ENCODE peak calls at places on chromosomes 13 and 19, in eight cellular contexts. W, X, B, G, K, P, I and F are unnamed samples.

GRCh38 chr13:77729502-77730221 is 32.2 kb downstream of the SLAIN1 start:
- DNase-seq in B (no peak), G (no peak), P (no peak), X (no peak), W (no peak), K (no peak), I (no peak), F (peak)

GRCh38 chr19:48330012-48330681 is 4.8 kb downstream of the EMP3 start:
- DNase-seq in P (peak), G (peak), K (peak), B (no peak), W (no peak), I (no peak), X (no peak), F (peak)

GRCh38 chr13:107835339-107836018 is 379.9 kb downstream of the LIG4 start:
- DNase-seq in I (peak), B (no peak), X (peak), P (no peak), W (peak), K (no peak), G (no peak), F (no peak)

GRCh38 chr13:26051231-26052135 is at the start of gene SHISA2:
- DNase-seq in X (peak), W (peak), B (no peak), K (peak), G (no peak), P (no peak), I (no peak), F (peak)

GRCh38 chr13:100535401-100536135 is 53.0 kb downstream of the GGACT start:
- DNase-seq in G (no peak), W (no peak), B (no peak), I (no peak), X (peak), P (no peak), K (no peak), F (no peak)

GRCh38 chr13:22325761-22326160 is 654.9 kb downstream of the FGF9 start:
- DNase-seq in K (peak), P (no peak), G (no peak), B (no peak), I (no peak), X (no peak), W (no peak), F (no peak)

GRCh38 chr13:114269281-114269770 is 12.1 kb upstream of the UPF3A start:
- DNase-seq in B (no peak), G (no peak), I (no peak), W (no peak), K (no peak), X (no peak), P (no peak), F (no peak)

GRCh38 chr13:27171244-27171829 is at the start of gene USP12:
- DNase-seq in P (peak), X (peak), W (no peak), K (peak), B (peak), I (no peak), G (no peak), F (peak)

GRCh38 chr13:113664751-113665581 is 2.1 kb upstream of the GRK1 start:
- DNase-seq in P (no peak), B (no peak), I (no peak), X (no peak), K (no peak), G (peak), W (no peak), F (peak)

GRCh38 chr19:11023016-11023415 is 62.2 kb downstream of the SMARCA4 start:
- DNase-seq in G (no peak), I (no peak), W (no peak), X (no peak), P (no peak), B (no peak), K (no peak), F (no peak)

GRCh38 chr19:11019824-11020223 is 59.0 kb downstream of the SMARCA4 start:
- DNase-seq in K (no peak), X (peak), B (no peak), P (no peak), W (no peak), G (peak), I (no peak), F (no peak)

GRCh38 chr19:11020423-11020822 is 59.6 kb downstream of the SMARCA4 start:
- DNase-seq in X (no peak), G (no peak), K (no peak), I (no peak), W (no peak), B (no peak), P (no peak), F (no peak)

GRCh38 chr19:11021760-11022144 is 60.9 kb downstream of the SMARCA4 start:
- DNase-seq in W (no peak), G (no peak), B (no peak), P (no peak), X (no peak), K (no peak), I (no peak), F (no peak)

DNA sequence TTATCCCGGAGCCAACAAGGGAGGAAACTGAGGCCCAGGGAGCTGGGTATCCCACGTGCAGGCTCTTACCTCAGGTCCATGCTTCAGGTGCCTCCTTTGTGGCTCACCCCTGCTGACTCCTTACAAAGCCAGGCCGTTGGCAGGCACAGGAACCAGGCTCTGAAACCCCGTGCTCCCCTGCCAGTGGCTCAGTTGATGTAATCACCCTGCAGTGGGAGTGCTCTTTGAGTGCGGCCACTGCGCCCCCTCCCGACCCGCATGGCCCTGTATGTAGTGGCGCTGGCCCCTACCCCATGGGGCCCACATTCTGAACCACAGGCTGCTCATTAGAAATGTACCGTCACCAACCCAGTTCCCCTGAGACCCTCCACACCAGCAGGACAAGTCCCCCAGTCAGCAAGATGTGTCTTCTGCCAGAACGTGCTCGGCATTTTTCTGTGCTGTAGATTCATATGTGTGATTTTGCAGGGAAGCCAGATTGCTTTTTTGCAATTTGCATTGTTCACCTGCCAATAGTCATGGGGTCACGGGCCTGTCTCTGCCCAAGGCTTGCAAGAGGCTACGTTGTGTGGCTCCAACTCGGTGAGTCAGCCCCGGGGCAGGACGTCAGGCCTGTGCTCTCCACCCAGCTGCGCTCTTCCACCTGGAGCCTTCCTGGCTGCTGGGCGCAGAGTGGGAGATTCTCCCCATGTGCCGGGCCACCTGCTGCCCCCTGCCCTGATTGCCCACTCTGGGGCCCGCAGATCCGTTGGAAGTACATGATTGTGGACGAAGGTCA is 60.3 kb downstream of the SMARCA4 start:
- DNase-seq in K (no peak), B (no peak), X (no peak), P (peak), I (no peak), G (no peak), W (no peak), F (no peak)
- TF ChIP-seq CTCF in K (peak), B (no peak), X (no peak), P (no peak), I (no peak), G (no peak), W (no peak), F (no peak)

DNA sequence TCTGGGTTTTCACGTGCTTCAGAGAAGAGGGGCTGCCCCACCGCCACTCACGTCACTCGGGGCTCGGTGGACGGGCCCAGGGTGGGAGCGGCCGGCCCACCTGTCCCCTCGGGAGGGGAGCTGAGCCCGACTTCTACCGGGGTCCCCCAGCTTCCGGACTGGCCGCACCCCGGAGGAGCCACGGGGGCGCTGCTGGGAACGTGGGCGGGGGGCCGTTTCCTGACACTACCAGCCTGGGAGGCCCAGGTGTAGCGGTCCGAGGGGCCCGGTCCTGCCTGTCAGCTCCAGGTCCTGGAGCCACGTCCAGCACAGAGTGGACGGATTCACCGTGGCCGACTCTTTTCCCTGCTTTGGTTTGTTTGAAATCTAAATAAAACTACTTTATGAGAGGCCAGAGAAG is 2.2 kb upstream of the GZMM start:
- DNase-seq in B (no peak), K (no peak), W (no peak), P (no peak), G (no peak), I (no peak), X (no peak), F (no peak)
- TF ChIP-seq CTCF in B (no peak), K (no peak), W (no peak), P (no peak), G (no peak), I (no peak), X (no peak), F (no peak)

GRCh38 chr13:56352356-56352755 is 788.4 kb upstream of the PRR20A start:
- DNase-seq in P (no peak), W (peak), G (no peak), X (no peak), K (no peak), B (no peak), I (no peak), F (no peak)

GRCh38 chr13:56352901-56353300 is 787.8 kb upstream of the PRR20A start:
- DNase-seq in B (no peak), K (no peak), P (no peak), G (no peak), W (peak), X (no peak), I (no peak), F (no peak)

GRCh38 chr13:56349866-56350265 is 790.9 kb upstream of the PRR20A start:
- DNase-seq in P (no peak), K (no peak), X (no peak), G (no peak), I (no peak), B (no peak), W (no peak), F (no peak)

GRCh38 chr13:56347014-56347413 is 793.7 kb upstream of the PRR20A start:
- DNase-seq in W (no peak), K (no peak), X (no peak), P (no peak), G (no peak), B (no peak), I (no peak), F (no peak)

DNA sequence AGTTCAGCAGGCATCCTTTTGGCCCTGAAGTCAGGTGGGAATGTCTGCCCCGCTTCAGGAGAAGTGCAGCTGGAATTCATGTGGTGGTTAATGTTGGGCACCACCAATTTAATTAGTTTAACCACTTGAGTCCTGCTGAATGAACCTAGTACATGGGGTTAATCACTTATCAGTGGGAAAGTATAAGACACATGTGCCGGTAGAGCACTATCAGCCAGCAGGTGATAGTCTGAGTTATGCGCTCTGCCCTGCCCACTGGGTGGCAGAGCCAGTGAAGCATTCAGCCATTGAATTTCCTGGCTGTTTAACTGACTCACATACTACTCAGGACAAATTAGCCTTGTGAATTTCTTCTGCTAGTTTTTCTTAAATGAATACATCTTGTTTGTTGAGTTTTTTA is 789.7 kb upstream of the PRR20A start:
- DNase-seq in B (no peak), P (no peak), K (peak), X (no peak), G (no peak), I (no peak), W (peak), F (no peak)
- TF ChIP-seq CTCF in B (no peak), P (no peak), K (peak), X (no peak), G (no peak), I (no peak), W (no peak), F (no peak)

GRCh38 chr19:13883665-13884064 is 6.7 kb downstream of the NANOS3 start:
- DNase-seq in G (no peak), K (peak), B (no peak), X (no peak), P (no peak), I (no peak), W (no peak), F (no peak)
- TF ChIP-seq CTCF in G (no peak), K (peak), B (no peak), X (no peak), P (no peak), I (peak), W (no peak), F (peak)

GRCh38 chr19:53659292-53659691 is 27.5 kb downstream of the DPRX start:
- DNase-seq in K (peak), I (peak), B (peak), X (peak), G (no peak), P (peak), W (no peak), F (no peak)
- TF ChIP-seq CTCF in K (peak), I (peak), B (peak), X (peak), G (peak), P (no peak), W (no peak), F (no peak)

GRCh38 chr19:19404879-19405860 is at the start of gene GATAD2A:
- DNase-seq in B (peak), X (peak), K (peak), G (peak), W (peak), P (peak), I (peak), F (peak)
- TF ChIP-seq CTCF in B (peak), X (peak), K (no peak), G (peak), W (no peak), P (no peak), I (no peak), F (no peak)

DNA sequence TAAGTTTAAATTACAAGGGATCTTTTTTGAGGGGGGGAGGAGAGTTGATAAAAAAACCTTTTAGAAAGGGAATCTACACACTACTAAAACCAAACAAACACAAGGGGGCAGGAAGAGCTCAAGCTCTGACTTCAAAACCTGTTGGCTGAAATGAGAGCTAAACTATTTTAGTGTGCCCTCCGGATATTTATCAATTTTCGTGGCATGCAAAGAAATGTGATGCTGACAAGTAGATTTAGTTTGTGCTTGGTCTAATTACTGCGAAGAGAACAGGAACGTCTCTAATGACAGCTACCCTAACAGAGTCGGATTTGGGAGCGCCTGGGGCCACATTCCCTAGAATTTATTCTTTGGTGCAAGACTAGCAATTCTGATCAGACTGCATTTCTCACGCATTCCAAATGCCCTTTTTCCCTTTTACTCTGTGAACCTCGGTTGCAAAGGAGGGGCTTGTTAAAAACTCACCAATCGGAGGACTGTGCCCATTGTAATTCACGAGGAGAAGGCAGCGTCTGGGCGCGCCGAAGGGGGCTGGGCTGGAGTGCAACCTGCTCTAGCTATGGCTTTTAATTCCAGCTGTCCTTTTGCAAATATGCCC is 804 bp upstream of the FREM2 start:
- DNase-seq in B (no peak), W (peak), P (no peak), X (no peak), K (peak), G (no peak), I (peak), F (no peak)
- TF ChIP-seq CTCF in B (no peak), W (peak), P (peak), X (no peak), K (peak), G (peak), I (peak), F (peak)

DNA sequence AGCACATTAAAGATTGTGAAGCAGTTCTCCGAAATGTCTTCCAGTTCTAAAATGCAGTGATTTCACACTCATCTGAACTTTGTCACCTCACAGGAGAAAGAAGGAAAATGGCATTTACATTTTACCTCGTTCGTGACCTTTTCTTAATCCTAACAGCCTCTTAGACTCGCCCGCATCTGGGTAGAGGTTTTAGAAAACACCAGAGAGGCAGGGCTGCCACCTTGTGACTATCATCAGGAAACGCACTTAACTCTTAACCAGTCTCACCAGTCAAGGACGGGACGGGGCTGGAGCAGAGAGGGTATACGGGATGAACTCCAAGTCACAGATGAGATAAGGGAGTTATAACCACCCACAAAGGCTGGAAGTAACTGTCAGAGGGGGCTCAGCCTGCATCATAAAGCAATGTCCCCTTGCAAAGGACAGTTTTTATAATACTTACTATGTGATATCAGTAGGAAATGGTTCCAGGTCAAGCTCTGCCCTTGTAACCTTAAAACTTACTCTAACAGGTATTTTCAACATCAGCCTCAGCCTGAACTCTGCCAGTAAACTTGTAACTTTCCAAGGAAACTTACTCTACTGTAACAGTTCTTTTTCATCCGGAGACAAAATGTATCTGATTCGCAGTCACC is 8.6 kb upstream of the CEACAM6 start:
- DNase-seq in B (peak), I (peak), X (peak), P (no peak), W (peak), G (no peak), K (peak), F (peak)
- TF ChIP-seq CTCF in B (peak), I (peak), X (peak), P (peak), W (peak), G (no peak), K (peak), F (peak)

DNA sequence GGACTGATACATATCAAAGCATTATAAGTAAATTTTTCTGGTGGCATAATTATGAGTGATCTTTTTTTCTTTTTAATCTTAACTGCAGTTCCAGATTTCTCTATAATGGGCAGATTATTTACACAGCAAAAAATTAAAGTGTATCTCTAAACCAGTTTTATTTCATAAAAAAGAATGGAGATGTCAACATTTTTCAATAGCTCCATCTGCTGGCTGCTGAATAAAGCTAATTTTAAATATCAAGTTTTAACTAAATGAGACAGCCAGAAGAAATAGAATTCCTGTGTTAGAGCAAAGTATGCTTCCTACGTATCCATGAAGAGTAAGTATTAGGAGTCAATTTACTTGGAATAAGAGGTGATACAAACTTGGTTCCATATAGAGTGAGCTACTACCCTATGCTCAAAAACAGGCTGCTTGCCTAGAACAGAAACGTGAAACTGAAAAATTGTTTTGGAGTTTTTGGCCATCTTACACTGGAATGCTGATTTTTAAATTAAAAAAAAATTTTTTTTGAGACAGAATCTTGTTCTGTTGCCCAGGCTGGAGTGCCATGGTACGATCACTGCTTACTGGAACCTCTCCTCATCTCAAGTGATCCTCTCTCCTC is 5.0 kb upstream of the PDS5B start:
- DNase-seq in W (peak), I (no peak), P (no peak), B (no peak), G (no peak), X (peak), K (peak), F (no peak)
- TF ChIP-seq CTCF in W (peak), I (peak), P (peak), B (peak), G (peak), X (peak), K (no peak), F (peak)

GRCh38 chr19:10862561-10863106 is 8.7 kb upstream of the CARM1 start:
- DNase-seq in K (no peak), B (peak), X (no peak), W (no peak), G (no peak), I (no peak), P (no peak), F (no peak)

GRCh38 chr19:10864538-10864899 is 6.8 kb upstream of the CARM1 start:
- DNase-seq in K (peak), X (peak), I (peak), P (peak), W (peak), G (peak), B (peak), F (peak)

GRCh38 chr19:10863107-10863700 is 8.1 kb upstream of the CARM1 start:
- DNase-seq in I (peak), G (no peak), X (peak), K (no peak), P (peak), W (no peak), B (peak), F (peak)

GRCh38 chr19:10858204-10858828 is 10.1 kb downstream of the C19orf38 start:
- DNase-seq in W (peak), P (no peak), I (peak), K (peak), G (no peak), X (peak), B (peak), F (peak)

GRCh38 chr19:10861118-10861651 is 10.2 kb upstream of the CARM1 start:
- DNase-seq in B (peak), I (no peak), P (no peak), K (peak), W (peak), X (peak), G (no peak), F (no peak)
- TF ChIP-seq CTCF in B (peak), I (peak), P (peak), K (peak), W (no peak), X (peak), G (no peak), F (peak)